ENCODE peak calls at places on chromosomes 1 and 21, in six cellular contexts. D is heart right ventricle, K is uterus, H is endothelial cell, V is neural crest cell, Q is lower lobe of right lung. O is an unnamed sample.

GRCh38 chr21:31520506-31521163 is 138.9 kb upstream of the SOD1 start:
- DNase-seq in D (no peak), K (no peak), H (no peak), V (no peak), Q (no peak), O (no peak)

GRCh38 chr1:23029337-23029736 is 10.1 kb downstream of the KDM1A start:
- DNase-seq in D (no peak), K (no peak), H (no peak), V (no peak), Q (no peak), O (no peak)

GRCh38 chr1:30749691-30750583 is 7.6 kb downstream of the LAPTM5 start:
- DNase-seq in D (no peak), K (no peak), H (no peak), V (no peak), Q (no peak), O (peak)

GRCh38 chr21:43367296-43367695 is 59.6 kb downstream of the SIK1 start:
- DNase-seq in D (no peak), K (no peak), H (no peak), V (no peak), Q (no peak), O (no peak)

GRCh38 chr1:198699167-198700015 is 60.6 kb downstream of the PTPRC start:
- DNase-seq in D (peak), K (no peak), H (peak), V (peak), Q (peak), O (no peak)

GRCh38 chr1:919271-919872 is 4.4 kb upstream of the SAMD11 start:
- DNase-seq in D (no peak), K (no peak), H (no peak), V (no peak), Q (no peak), O (no peak)

GRCh38 chr1:30068787-30069472 is 654.5 kb downstream of the MATN1 start:
- DNase-seq in D (no peak), K (no peak), H (no peak), V (no peak), Q (no peak), O (no peak)

GRCh38 chr1:20729990-20730689 is 2.4 kb downstream of the SH2D5 start:
- DNase-seq in D (no peak), K (no peak), H (no peak), V (no peak), Q (no peak), O (no peak)

GRCh38 chr1:106699436-106699835 is 357.0 kb upstream of the PRMT6 start:
- DNase-seq in D (no peak), K (no peak), H (no peak), V (no peak), Q (no peak), O (no peak)

GRCh38 chr1:231408528-231409094 is 13.5 kb downstream of the EGLN1 start:
- DNase-seq in D (no peak), K (no peak), H (no peak), V (no peak), Q (no peak), O (no peak)

GRCh38 chr1:231401478-231401877 is 20.6 kb downstream of the EGLN1 start:
- DNase-seq in D (no peak), K (no peak), H (no peak), V (no peak), Q (no peak), O (no peak)

GRCh38 chr1:231407049-231407448 is 15.0 kb downstream of the EGLN1 start:
- DNase-seq in D (no peak), K (no peak), H (no peak), V (no peak), Q (no peak), O (no peak)

GRCh38 chr1:231407537-231408396 is 14.3 kb downstream of the EGLN1 start:
- DNase-seq in D (no peak), K (no peak), H (no peak), V (no peak), Q (no peak), O (no peak)

DNA sequence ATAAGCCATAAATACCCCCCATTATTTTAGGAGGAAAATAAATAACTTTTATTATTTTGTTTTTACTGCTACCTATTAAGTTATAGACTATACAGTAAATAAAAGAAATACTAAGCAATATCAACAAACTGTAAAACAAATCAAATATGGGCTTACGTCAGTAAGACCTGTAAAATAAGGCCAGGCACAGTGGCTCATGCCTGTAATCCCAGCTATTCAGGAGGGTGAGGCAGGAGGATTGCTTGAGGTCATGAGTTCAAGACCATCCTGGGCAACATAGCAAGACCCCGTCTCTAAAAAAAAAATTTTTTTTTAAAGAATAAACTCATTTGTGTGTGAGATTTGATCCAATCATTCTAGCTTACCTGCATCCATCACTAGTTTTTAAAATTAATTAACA is 17.8 kb downstream of the EGLN1 start:
- DNase-seq in D (no peak), K (no peak), H (no peak), V (no peak), Q (no peak), O (no peak)
- TF ChIP-seq CTCF in D (no peak), K (no peak), H (no peak), V (no peak), Q (no peak), O (no peak)

GRCh38 chr21:36431252-36431651 is 46.1 kb downstream of the CHAF1B start:
- DNase-seq in D (no peak), K (no peak), H (no peak), V (no peak), Q (no peak), O (no peak)

GRCh38 chr21:36430841-36431240 is 45.6 kb downstream of the CHAF1B start:
- DNase-seq in D (no peak), K (no peak), H (no peak), V (no peak), Q (no peak), O (no peak)

GRCh38 chr21:36427502-36427901 is 42.3 kb downstream of the CHAF1B start:
- DNase-seq in D (no peak), K (no peak), H (no peak), V (no peak), Q (no peak), O (no peak)

GRCh38 chr21:36428789-36429671 is 43.8 kb downstream of the CHAF1B start:
- DNase-seq in D (no peak), K (no peak), H (no peak), V (no peak), Q (no peak), O (no peak)

GRCh38 chr21:36429672-36430546 is 44.7 kb downstream of the CHAF1B start:
- DNase-seq in D (peak), K (peak), H (peak), V (no peak), Q (peak), O (peak)
- TF ChIP-seq CTCF in D (no peak), K (peak), H (peak), V (peak), Q (no peak), O (peak)

DNA sequence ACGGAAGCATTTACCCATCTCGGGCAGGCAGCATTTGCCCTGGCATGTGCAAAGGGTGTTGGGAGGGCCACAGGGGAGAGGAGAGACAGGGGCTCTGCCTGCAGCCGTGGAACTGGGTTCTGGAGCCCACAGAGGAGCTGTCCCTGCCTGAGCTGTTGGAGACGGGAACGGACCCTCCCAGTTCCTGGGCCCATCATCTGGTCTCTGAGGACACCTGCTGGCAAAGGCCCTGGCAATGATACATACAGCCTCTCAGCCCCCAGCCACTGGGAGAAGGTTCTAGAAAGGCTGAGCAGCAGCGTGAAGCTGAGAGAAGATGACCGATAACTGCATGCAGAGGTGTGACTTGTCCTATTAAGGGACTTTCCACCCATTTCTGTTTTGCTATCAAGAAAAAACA is 31.4 kb downstream of the FAAP20 start:
- DNase-seq in D (no peak), K (no peak), H (no peak), V (no peak), Q (no peak), O (no peak)
- TF ChIP-seq CTCF in D (peak), K (no peak), H (no peak), V (no peak), Q (no peak), O (no peak)

DNA sequence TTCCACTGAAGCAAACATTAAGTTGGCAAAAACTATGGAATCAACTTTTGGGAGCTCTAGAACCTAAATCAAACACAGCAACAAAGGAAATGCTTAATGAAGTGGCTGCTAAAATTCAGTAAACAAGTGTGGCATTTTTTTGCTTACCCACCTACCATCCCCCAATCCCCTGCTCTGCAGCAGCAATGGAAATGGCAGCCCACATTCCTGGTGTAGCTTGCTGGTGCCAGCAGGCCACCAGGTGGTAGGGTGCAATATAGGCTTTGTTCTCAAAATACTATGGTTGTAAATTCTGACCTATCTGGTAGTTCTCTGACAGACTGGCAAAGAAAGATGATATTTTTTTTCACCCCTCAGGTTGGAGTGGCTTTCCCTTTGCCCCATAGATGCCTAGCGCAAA is 42.8 kb downstream of the SHCBP1L start:
- DNase-seq in D (no peak), K (no peak), H (no peak), V (no peak), Q (no peak), O (no peak)
- TF ChIP-seq CTCF in D (no peak), K (no peak), H (no peak), V (no peak), Q (no peak), O (no peak)

DNA sequence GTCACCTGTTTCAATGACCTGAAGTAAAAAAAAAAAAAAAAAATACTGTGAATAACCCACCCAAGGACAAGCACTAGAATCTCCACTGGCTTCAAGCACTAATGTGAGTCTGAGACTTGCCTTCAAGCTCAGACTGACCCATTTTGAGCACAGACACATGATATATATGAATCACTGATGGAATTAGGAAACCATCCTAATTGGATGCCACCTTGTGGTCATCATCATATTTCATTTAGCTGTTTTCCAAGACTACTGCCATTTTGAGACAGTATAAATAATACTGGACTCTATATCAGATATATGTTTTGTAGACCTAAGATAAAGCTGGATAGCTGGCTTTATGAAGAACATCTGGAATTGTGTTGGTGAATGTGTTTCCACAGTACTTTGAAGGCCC is 1232.0 kb downstream of the KCNT2 start:
- DNase-seq in D (no peak), K (no peak), H (no peak), V (no peak), Q (no peak), O (no peak)
- TF ChIP-seq CTCF in D (no peak), K (no peak), H (peak), V (peak), Q (no peak), O (no peak)

DNA sequence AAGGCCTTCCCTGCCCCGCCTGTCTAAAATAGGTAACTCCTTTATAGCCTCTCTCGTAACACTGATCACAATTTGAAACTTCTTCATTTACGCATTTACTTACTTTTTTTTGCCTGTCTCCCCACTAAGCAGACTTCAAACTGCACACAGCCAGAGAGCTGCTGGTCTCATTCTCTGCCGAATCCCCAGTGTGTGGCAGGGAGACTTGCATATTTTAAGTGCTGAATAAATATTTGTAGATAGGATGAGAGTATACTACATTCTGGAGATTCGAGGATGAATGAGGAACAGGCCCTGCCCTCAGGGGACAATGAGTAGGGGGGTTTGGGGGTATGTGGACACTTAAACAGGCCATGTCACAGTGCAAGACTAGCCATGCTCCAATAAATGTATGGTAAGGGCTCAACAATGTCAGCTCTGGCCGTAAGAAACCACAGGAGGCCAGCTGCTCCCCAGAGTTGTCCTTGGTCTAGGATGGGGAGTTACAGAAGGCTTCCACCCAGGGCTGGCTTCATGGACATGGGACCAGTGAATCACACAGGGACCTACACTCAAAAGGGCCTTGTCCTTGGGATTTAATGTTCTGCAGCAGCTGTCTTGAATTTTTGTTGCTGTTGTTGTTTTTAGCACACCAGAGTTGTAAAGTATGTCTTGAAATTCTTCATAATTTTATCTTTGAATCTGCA is 8.4 kb downstream of the DIO1 start:
- DNase-seq in D (no peak), K (no peak), H (no peak), V (no peak), Q (no peak), O (no peak)
- TF ChIP-seq CTCF in D (no peak), K (no peak), H (no peak), V (no peak), Q (no peak), O (no peak)